ENCODE peak calls at places on chromosomes 1 and 21, in five cellular contexts. L is GM12878, X is WTC11, B is HepG2, G is K562. M is an unnamed sample.

GRCh38 chr1:65788762-65789161 is 3.9 kb upstream of the PDE4B start:
- DNase-seq in L (no peak), B (no peak), X (no peak), G (no peak), M (no peak)

GRCh38 chr1:48040122-48040521 is 42.9 kb upstream of the TRABD2B start:
- DNase-seq in G (no peak), X (no peak), B (no peak), L (no peak), M (no peak)

GRCh38 chr1:26677306-26678115 is 18.3 kb upstream of the ARID1A start:
- DNase-seq in B (peak; percentile 61), G (peak; percentile 52), L (peak; percentile 87), X (peak; percentile 57), M (peak; percentile 94)

GRCh38 chr1:9443913-9444445 is 95.3 kb upstream of the SLC25A33 start:
- DNase-seq in L (no peak), X (no peak), B (no peak), G (no peak), M (no peak)

GRCh38 chr1:61287014-61287413 is 204.7 kb downstream of the NFIA start:
- DNase-seq in L (no peak), G (no peak), B (peak; percentile 37), X (no peak), M (no peak)

GRCh38 chr1:200442537-200443169 is 32.8 kb upstream of the ZNF281 start:
- DNase-seq in G (no peak), B (no peak), X (no peak), L (no peak), M (no peak)

GRCh38 chr1:32998997-32999396 is 34.4 kb upstream of the RNF19B start:
- DNase-seq in X (no peak), L (no peak), B (no peak), G (no peak), M (no peak)

GRCh38 chr1:41535236-41535720 is 50.8 kb upstream of the EDN2 start:
- DNase-seq in L (no peak), G (no peak), X (no peak), B (no peak), M (no peak)

GRCh38 chr1:182229451-182229850 is 162.1 kb downstream of the GLUL start:
- DNase-seq in G (no peak), X (no peak), L (no peak), B (no peak), M (no peak)

GRCh38 chr1:209534496-209535250 is 48.8 kb upstream of the CAMK1G start:
- DNase-seq in X (no peak), B (no peak), L (no peak), G (no peak), M (no peak)

GRCh38 chr1:1199141-1199960 is 7.0 kb downstream of the TNFRSF18 start:
- DNase-seq in X (no peak), L (no peak), B (no peak), G (peak; percentile 34), M (no peak)

GRCh38 chr1:165034136-165034535 is 322.4 kb downstream of the LMX1A start:
- DNase-seq in L (no peak), X (no peak), G (no peak), B (no peak), M (no peak)

GRCh38 chr1:215539803-215540575 is 27.1 kb upstream of the KCTD3 start:
- DNase-seq in B (no peak), G (no peak), L (no peak), X (no peak), M (no peak)

GRCh38 chr1:99728494-99729235 is 37.8 kb downstream of the FRRS1 start:
- DNase-seq in L (no peak), G (peak; percentile 58), X (peak; percentile 27), B (peak; percentile 56), M (peak; percentile 41)

GRCh38 chr1:30415171-30415940 is 308.0 kb downstream of the MATN1 start:
- DNase-seq in X (no peak), G (no peak), L (no peak), B (no peak), M (no peak)

GRCh38 chr1:1274299-1274930 is 761 bp upstream of the UBE2J2 start:
- DNase-seq in X (peak; percentile 35), B (no peak), L (no peak), G (no peak), M (no peak)

GRCh38 chr1:84375965-84376910 is 22.0 kb upstream of the DNASE2B start:
- DNase-seq in G (no peak), X (no peak), B (no peak), L (no peak), M (no peak)

GRCh38 chr1:95219407-95219806 is 14.6 kb upstream of the RWDD3 start:
- DNase-seq in G (no peak), X (no peak), L (no peak), B (no peak), M (no peak)

GRCh38 chr1:220732621-220733020 is 15.5 kb upstream of the MTARC2 start:
- DNase-seq in B (no peak), L (no peak), X (no peak), G (no peak), M (no peak)

GRCh38 chr1:220732137-220732536 is 16.0 kb upstream of the MTARC2 start:
- DNase-seq in L (no peak), G (no peak), B (no peak), X (no peak), M (no peak)

GRCh38 chr1:220733090-220733569 is 15.0 kb upstream of the MTARC2 start:
- DNase-seq in B (peak; percentile 77), L (peak; percentile 13), G (peak; percentile 81), X (peak; percentile 89), M (peak; percentile 76)

GRCh38 chr1:220734571-220735326 is 13.4 kb upstream of the MTARC2 start:
- DNase-seq in G (no peak), L (no peak), X (no peak), B (peak; percentile 86), M (no peak)
- TF ChIP-seq SP1 in G (no peak), L (no peak), X (no peak), B (no peak), M (no peak)

GRCh38 chr21:25859264-25859931 is 124.6 kb downstream of the GABPA start:
- DNase-seq in X (no peak), B (no peak), G (no peak), L (no peak), M (no peak)

GRCh38 chr21:25862112-25862511 is 127.3 kb downstream of the GABPA start:
- DNase-seq in L (no peak), B (no peak), X (no peak), G (no peak), M (no peak)

GRCh38 chr21:25863031-25863430 is 128.3 kb downstream of the GABPA start:
- DNase-seq in G (no peak), L (no peak), X (no peak), B (no peak), M (no peak)

GRCh38 chr21:25863747-25864146 is 129.0 kb downstream of the GABPA start:
- DNase-seq in G (no peak), X (no peak), B (no peak), L (no peak), M (no peak)

GRCh38 chr21:25862596-25862995 is 127.8 kb downstream of the GABPA start:
- DNase-seq in L (no peak), X (peak; percentile 17), B (peak; percentile 12), G (peak; percentile 43), M (peak; percentile 18)
- TF ChIP-seq ATF3 in L (no peak), X (no peak), B (no peak), G (no peak), M (no peak)

DNA sequence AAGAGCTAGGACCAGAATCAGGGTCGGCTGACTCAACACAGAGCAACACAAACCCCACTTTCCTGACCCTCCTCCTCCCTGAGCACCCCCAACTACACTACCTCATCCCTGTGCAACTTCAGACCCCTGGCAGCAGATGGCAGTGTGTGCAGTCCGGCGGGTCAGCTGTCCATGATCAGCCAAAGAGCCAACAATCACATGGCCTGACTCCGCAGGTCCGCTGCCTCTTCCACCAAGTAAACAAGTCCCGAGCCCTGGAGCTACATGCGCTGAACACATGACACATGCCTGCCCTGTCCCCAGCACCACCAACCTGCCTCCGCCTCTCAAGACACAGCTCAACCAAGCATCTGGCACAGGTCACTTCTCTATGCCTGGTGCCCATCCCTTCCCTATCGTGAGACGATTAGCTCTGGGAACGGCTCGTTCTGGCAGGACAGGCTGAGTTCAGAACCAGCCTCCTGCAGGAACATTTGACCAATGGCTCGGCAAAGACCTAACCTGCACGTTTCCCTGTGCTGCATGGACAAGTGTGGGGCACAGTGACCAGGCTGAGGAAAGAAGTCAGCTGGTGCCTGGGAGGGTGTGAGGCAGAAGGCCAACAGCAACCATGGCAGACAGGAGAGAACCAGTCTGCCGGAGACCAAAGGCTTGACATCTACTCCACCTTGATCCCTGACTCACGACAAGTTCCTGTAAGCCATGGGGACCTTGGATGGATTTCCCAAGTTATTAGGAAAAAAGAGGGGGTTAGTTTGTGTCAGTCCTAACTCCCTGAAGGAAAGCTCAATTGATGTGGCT is 60.3 kb downstream of the CD46 start:
- DNase-seq in X (peak; percentile 55), B (peak; percentile 64), G (peak; percentile 75), L (no peak), M (no peak)
- TF ChIP-seq SP1 in X (no peak), B (no peak), G (no peak), L (no peak), M (no peak)

DNA sequence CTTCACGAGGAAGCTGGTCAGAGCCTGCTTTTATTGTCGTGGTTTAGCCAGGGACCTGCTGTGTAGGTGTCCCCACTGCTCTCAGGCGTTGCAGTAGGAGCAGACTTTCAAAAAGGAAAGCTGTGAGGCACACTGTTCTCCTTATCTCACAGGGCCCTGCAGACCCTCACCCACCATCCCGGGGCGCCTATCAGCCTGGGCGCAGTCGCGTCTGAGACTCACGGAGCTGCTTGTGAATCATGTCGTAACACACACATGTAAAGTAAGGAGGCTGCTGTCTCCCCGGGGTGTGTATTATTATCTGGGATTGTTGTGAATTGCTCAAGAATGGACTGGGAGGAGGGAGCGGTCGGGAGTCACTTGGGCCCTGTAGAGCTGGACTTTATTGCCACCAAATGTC is 17.4 kb downstream of the AJAP1 start:
- DNase-seq in X (no peak), B (no peak), L (no peak), G (no peak), M (no peak)
- TF ChIP-seq ATF3 in X (no peak), B (no peak), L (no peak), G (no peak), M (no peak)

GRCh38 chr1:55943012-55943411 is 636.4 kb downstream of the PLPP3 start:
- DNase-seq in L (no peak), X (no peak), B (no peak), G (no peak), M (no peak)
- TF ChIP-seq SP1 in L (no peak), X (no peak), B (no peak), G (no peak), M (no peak)

GRCh38 chr1:43531453-43531905 is 796 bp downstream of the PTPRF start:
- DNase-seq in X (peak; percentile 60), G (peak; percentile 85), L (no peak), B (no peak), M (no peak)
- TF ChIP-seq ATF3 in X (no peak), G (no peak), L (no peak), B (no peak), M (no peak)

GRCh38 chr1:221308534-221309511 is 429.6 kb downstream of the HLX start:
- DNase-seq in X (no peak), G (no peak), L (no peak), B (no peak), M (no peak)
- TF ChIP-seq SP1 in X (no peak), G (no peak), L (no peak), B (no peak), M (no peak)

DNA sequence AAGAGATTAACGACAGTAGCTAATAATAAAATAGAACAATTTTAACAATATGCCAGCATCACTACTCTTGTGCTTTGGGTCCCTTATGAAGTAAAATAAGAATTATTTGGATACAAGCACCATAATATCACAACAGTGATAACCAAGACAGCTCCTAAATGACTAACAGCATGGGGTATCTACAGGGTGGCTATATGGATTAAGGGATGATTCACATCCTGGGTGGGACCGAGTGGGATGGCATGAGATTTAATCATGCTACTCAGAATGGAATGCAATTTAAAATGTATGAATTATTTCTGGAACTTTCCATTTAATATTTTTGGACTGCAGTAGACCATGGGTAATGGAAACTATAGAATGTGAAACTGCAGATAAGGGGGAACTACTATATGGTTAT is 28.1 kb upstream of the B3GALNT2 start:
- DNase-seq in G (no peak), L (no peak), B (no peak), X (no peak), M (peak; percentile 34)
- TF ChIP-seq ATF3 in G (no peak), L (no peak), B (no peak), X (no peak), M (no peak)

M was measured in HCT116.